ENCODE peak calls at places on chromosome 21, in five cellular contexts. H is effector CD8-positive, alpha-beta T cell; C is aorta; S is effector memory CD8-positive, alpha-beta T cell; E is PC-3. A is an unnamed sample.
A peak's percentile ranks its signal among the peaks of the same experiment; 100 is the strongest.

GRCh38 chr21:41755934-41756773 is 10.7 kb downstream of the RIPK4 start:
- DNase-seq in H (no peak), C (peak; percentile 31), S (no peak), E (no peak), A (no peak)

GRCh38 chr21:37658994-37659458 is 257.2 kb downstream of the KCNJ6 start:
- DNase-seq in H (no peak), C (no peak), S (no peak), E (peak; percentile 87), A (no peak)

GRCh38 chr21:41759214-41759840 is 7.5 kb downstream of the RIPK4 start:
- DNase-seq in H (no peak), C (peak; percentile 36), S (no peak), E (peak; percentile 51), A (no peak)

GRCh38 chr21:21481238-21481637 is 483.0 kb downstream of the NCAM2 start:
- DNase-seq in H (no peak), C (no peak), S (no peak), E (no peak), A (no peak)

GRCh38 chr21:36249576-36250422 is 70.2 kb upstream of the MORC3 start:
- DNase-seq in H (no peak), C (no peak), S (no peak), E (no peak), A (no peak)

GRCh38 chr21:46077674-46078101 is 20.2 kb upstream of the COL6A2 start:
- DNase-seq in H (no peak), C (peak; percentile 37), S (no peak), E (no peak), A (no peak)

GRCh38 chr21:41367598-41368360 is 6.0 kb downstream of the MX2 start:
- DNase-seq in H (no peak), C (no peak), S (no peak), E (no peak), A (no peak)

GRCh38 chr21:34911360-34911759 is 137.7 kb downstream of the RUNX1 start:
- DNase-seq in H (no peak), C (peak; percentile 59), S (no peak), E (no peak), A (no peak)

GRCh38 chr21:44742418-44743153 is 31.2 kb upstream of the TSPEAR start:
- DNase-seq in H (no peak), C (no peak), S (no peak), E (peak; percentile 54), A (peak; percentile 12)